ENCODE peak calls at places on chromosomes 3 and 15, in ten cellular contexts. One of them, this sample, is unnamed.

GRCh38 chr3:63048365-63048764 is 173.1 kb upstream of the CADPS start:
- DNase-seq in heart left ventricle: no peak
- DNase-seq in anterior cingulate cortex: no peak
- DNase-seq in uterus: no peak
- DNase-seq in NCI-H748 treated with DMSO at 0.1 percent for 48 hours: no peak
- DNase-seq in NCI-H774: no peak
- DNase-seq in tibial nerve: no peak
- DNase-seq in Kasumi-1: no peak
- DNase-seq in central memory CD4-positive, alpha-beta T cell: no peak
- DNase-seq in NCI-H345: no peak
- DNase-seq in this sample: no peak

GRCh38 chr15:99343836-99344551 is 92.7 kb downstream of the LRRC28 start:
- DNase-seq in heart left ventricle: peak; percentile 50
- DNase-seq in anterior cingulate cortex: no peak
- DNase-seq in uterus: peak; percentile 26
- DNase-seq in NCI-H748 treated with DMSO at 0.1 percent for 48 hours: no peak
- DNase-seq in NCI-H774: no peak
- DNase-seq in tibial nerve: no peak
- DNase-seq in Kasumi-1: no peak
- DNase-seq in central memory CD4-positive, alpha-beta T cell: peak; percentile 19
- DNase-seq in NCI-H345: no peak
- DNase-seq in this sample: no peak

GRCh38 chr3:126782554-126782953 is 78.5 kb downstream of the CHCHD6 start:
- DNase-seq in heart left ventricle: no peak
- DNase-seq in anterior cingulate cortex: no peak
- DNase-seq in uterus: no peak
- DNase-seq in NCI-H748 treated with DMSO at 0.1 percent for 48 hours: no peak
- DNase-seq in NCI-H774: no peak
- DNase-seq in tibial nerve: no peak
- DNase-seq in Kasumi-1: no peak
- DNase-seq in central memory CD4-positive, alpha-beta T cell: no peak
- DNase-seq in NCI-H345: no peak
- DNase-seq in this sample: peak; percentile 95

GRCh38 chr3:108407858-108408257 is 102.5 kb downstream of the MYH15 start:
- DNase-seq in heart left ventricle: no peak
- DNase-seq in anterior cingulate cortex: no peak
- DNase-seq in uterus: no peak
- DNase-seq in NCI-H748 treated with DMSO at 0.1 percent for 48 hours: no peak
- DNase-seq in NCI-H774: no peak
- DNase-seq in tibial nerve: no peak
- DNase-seq in Kasumi-1: peak; percentile 56
- DNase-seq in central memory CD4-positive, alpha-beta T cell: no peak
- DNase-seq in NCI-H345: no peak
- DNase-seq in this sample: no peak

GRCh38 chr3:44685128-44685800 is 27.2 kb upstream of the ZNF502 start:
- DNase-seq in heart left ventricle: peak; percentile 85
- DNase-seq in anterior cingulate cortex: peak; percentile 28
- DNase-seq in uterus: peak; percentile 55
- DNase-seq in NCI-H748 treated with DMSO at 0.1 percent for 48 hours: peak; percentile 24
- DNase-seq in NCI-H774: peak; percentile 72
- DNase-seq in tibial nerve: peak; percentile 16
- DNase-seq in Kasumi-1: peak; percentile 33
- DNase-seq in central memory CD4-positive, alpha-beta T cell: peak; percentile 17
- DNase-seq in NCI-H345: peak; percentile 84
- DNase-seq in this sample: peak; percentile 95

GRCh38 chr3:39166134-39166710 is 12.8 kb upstream of the CSRNP1 start:
- DNase-seq in heart left ventricle: peak; percentile 64
- DNase-seq in anterior cingulate cortex: no peak
- DNase-seq in uterus: peak; percentile 15
- DNase-seq in NCI-H748 treated with DMSO at 0.1 percent for 48 hours: no peak
- DNase-seq in NCI-H774: no peak
- DNase-seq in tibial nerve: no peak
- DNase-seq in Kasumi-1: no peak
- DNase-seq in central memory CD4-positive, alpha-beta T cell: no peak
- DNase-seq in NCI-H345: no peak
- DNase-seq in this sample: peak; percentile 89

GRCh38 chr15:41205315-41205714 is 25.2 kb downstream of the EXD1 start:
- DNase-seq in heart left ventricle: no peak
- DNase-seq in anterior cingulate cortex: no peak
- DNase-seq in uterus: no peak
- DNase-seq in NCI-H748 treated with DMSO at 0.1 percent for 48 hours: no peak
- DNase-seq in NCI-H774: no peak
- DNase-seq in tibial nerve: no peak
- DNase-seq in Kasumi-1: no peak
- DNase-seq in central memory CD4-positive, alpha-beta T cell: no peak
- DNase-seq in NCI-H345: no peak
- DNase-seq in this sample: peak; percentile 31

GRCh38 chr3:122576174-122576940 is 1.1 kb upstream of the PARP15 start:
- DNase-seq in heart left ventricle: no peak
- DNase-seq in anterior cingulate cortex: no peak
- DNase-seq in uterus: no peak
- DNase-seq in NCI-H748 treated with DMSO at 0.1 percent for 48 hours: no peak
- DNase-seq in NCI-H774: no peak
- DNase-seq in tibial nerve: no peak
- DNase-seq in Kasumi-1: no peak
- DNase-seq in central memory CD4-positive, alpha-beta T cell: no peak
- DNase-seq in NCI-H345: no peak
- DNase-seq in this sample: peak; percentile 28

This sample was measured in foreskin fibroblast.